ENCODE peak calls at places on chromosome 3, in nine cellular contexts. One of them, this sample, is unnamed.

GRCh38 chr3:151169700-151170224 is 33.3 kb downstream of the GPR171 start:
- DNase-seq in right atrium auricular region: peak; percentile 75
- DNase-seq in dorsolateral prefrontal cortex: peak; percentile 33
- DNase-seq in IMR-90: no peak
- DNase-seq in PC-3: no peak
- DNase-seq in fibroblast of lung: no peak
- DNase-seq in CD4-positive, alpha-beta T cell: no peak
- DNase-seq in left lung: peak; percentile 76
- DNase-seq in gastrocnemius medialis: peak; percentile 20
- DNase-seq in this sample: no peak

GRCh38 chr3:127192576-127193232 is at the start of gene PRR23E:
- DNase-seq in right atrium auricular region: peak; percentile 47
- DNase-seq in gastrocnemius medialis: no peak
- DNase-seq in IMR-90: no peak
- DNase-seq in CD4-positive, alpha-beta T cell: no peak
- DNase-seq in left lung: no peak
- DNase-seq in fibroblast of lung: no peak
- DNase-seq in dorsolateral prefrontal cortex: no peak
- DNase-seq in PC-3: no peak
- DNase-seq in this sample: no peak

GRCh38 chr3:93981649-93982048 is 1.7 kb downstream of the ARL13B start:
- DNase-seq in right atrium auricular region: no peak
- DNase-seq in CD4-positive, alpha-beta T cell: no peak
- DNase-seq in gastrocnemius medialis: no peak
- DNase-seq in fibroblast of lung: no peak
- DNase-seq in left lung: no peak
- DNase-seq in dorsolateral prefrontal cortex: no peak
- DNase-seq in PC-3: no peak
- DNase-seq in IMR-90: no peak
- DNase-seq in this sample: no peak

GRCh38 chr3:28912120-28912885 is 368.6 kb upstream of the RBMS3 start:
- DNase-seq in left lung: no peak
- DNase-seq in CD4-positive, alpha-beta T cell: no peak
- DNase-seq in PC-3: no peak
- DNase-seq in dorsolateral prefrontal cortex: no peak
- DNase-seq in gastrocnemius medialis: no peak
- DNase-seq in IMR-90: peak; percentile 79
- DNase-seq in right atrium auricular region: no peak
- DNase-seq in fibroblast of lung: peak; percentile 65
- DNase-seq in this sample: no peak

GRCh38 chr3:23923786-23924185 is 6.9 kb downstream of the RPL15 start:
- DNase-seq in right atrium auricular region: no peak
- DNase-seq in gastrocnemius medialis: no peak
- DNase-seq in left lung: no peak
- DNase-seq in fibroblast of lung: peak; percentile 88
- DNase-seq in PC-3: no peak
- DNase-seq in CD4-positive, alpha-beta T cell: no peak
- DNase-seq in IMR-90: peak; percentile 83
- DNase-seq in dorsolateral prefrontal cortex: no peak
- DNase-seq in this sample: no peak

GRCh38 chr3:132536442-132537153 is 60.5 kb upstream of the ACKR4 start:
- DNase-seq in right atrium auricular region: no peak
- DNase-seq in gastrocnemius medialis: no peak
- DNase-seq in dorsolateral prefrontal cortex: no peak
- DNase-seq in IMR-90: peak; percentile 18
- DNase-seq in fibroblast of lung: no peak
- DNase-seq in PC-3: no peak
- DNase-seq in left lung: no peak
- DNase-seq in CD4-positive, alpha-beta T cell: no peak
- DNase-seq in this sample: no peak

GRCh38 chr3:173770011-173770410 is 372.5 kb downstream of the NLGN1 start:
- DNase-seq in right atrium auricular region: no peak
- DNase-seq in CD4-positive, alpha-beta T cell: no peak
- DNase-seq in dorsolateral prefrontal cortex: no peak
- DNase-seq in IMR-90: peak; percentile 37
- DNase-seq in PC-3: no peak
- DNase-seq in fibroblast of lung: peak; percentile 33
- DNase-seq in gastrocnemius medialis: no peak
- DNase-seq in left lung: no peak
- DNase-seq in this sample: no peak

GRCh38 chr3:43389388-43390254 is 103.3 kb downstream of the SNRK start:
- DNase-seq in CD4-positive, alpha-beta T cell: peak; percentile 79
- DNase-seq in PC-3: peak; percentile 97
- DNase-seq in dorsolateral prefrontal cortex: no peak
- DNase-seq in IMR-90: peak; percentile 88
- DNase-seq in gastrocnemius medialis: no peak
- DNase-seq in right atrium auricular region: peak; percentile 81
- DNase-seq in left lung: peak; percentile 70
- DNase-seq in fibroblast of lung: peak; percentile 75
- DNase-seq in this sample: peak; percentile 47

GRCh38 chr3:112357888-112358287 is 24.9 kb downstream of the CD200 start:
- DNase-seq in fibroblast of lung: no peak
- DNase-seq in CD4-positive, alpha-beta T cell: peak; percentile 71
- DNase-seq in left lung: no peak
- DNase-seq in IMR-90: no peak
- DNase-seq in right atrium auricular region: no peak
- DNase-seq in gastrocnemius medialis: no peak
- DNase-seq in dorsolateral prefrontal cortex: no peak
- DNase-seq in PC-3: no peak
- DNase-seq in this sample: no peak

GRCh38 chr3:10557783-10558373 is 52.5 kb upstream of the ATP2B2 start:
- DNase-seq in fibroblast of lung: no peak
- DNase-seq in right atrium auricular region: peak; percentile 50
- DNase-seq in dorsolateral prefrontal cortex: no peak
- DNase-seq in IMR-90: peak; percentile 37
- DNase-seq in PC-3: peak; percentile 56
- DNase-seq in left lung: no peak
- DNase-seq in gastrocnemius medialis: no peak
- DNase-seq in CD4-positive, alpha-beta T cell: no peak
- DNase-seq in this sample: peak; percentile 49

GRCh38 chr3:175338775-175339535 is 479.8 kb downstream of the NAALADL2 start:
- DNase-seq in IMR-90: peak; percentile 73
- DNase-seq in right atrium auricular region: no peak
- DNase-seq in fibroblast of lung: peak; percentile 79
- DNase-seq in CD4-positive, alpha-beta T cell: no peak
- DNase-seq in gastrocnemius medialis: no peak
- DNase-seq in PC-3: peak; percentile 74
- DNase-seq in dorsolateral prefrontal cortex: no peak
- DNase-seq in left lung: peak; percentile 69
- DNase-seq in this sample: peak; percentile 46

GRCh38 chr3:33789183-33789954 is 9.1 kb upstream of the PDCD6IP start:
- DNase-seq in PC-3: no peak
- DNase-seq in right atrium auricular region: no peak
- DNase-seq in CD4-positive, alpha-beta T cell: no peak
- DNase-seq in fibroblast of lung: no peak
- DNase-seq in gastrocnemius medialis: no peak
- DNase-seq in left lung: no peak
- DNase-seq in IMR-90: no peak
- DNase-seq in dorsolateral prefrontal cortex: no peak
- DNase-seq in this sample: no peak

GRCh38 chr3:123229145-123229544 is 27.4 kb downstream of the SEC22A start:
- DNase-seq in CD4-positive, alpha-beta T cell: no peak
- DNase-seq in PC-3: no peak
- DNase-seq in left lung: no peak
- DNase-seq in dorsolateral prefrontal cortex: no peak
- DNase-seq in right atrium auricular region: no peak
- DNase-seq in IMR-90: peak; percentile 2
- DNase-seq in gastrocnemius medialis: no peak
- DNase-seq in fibroblast of lung: peak; percentile 23
- DNase-seq in this sample: no peak

GRCh38 chr3:72549819-72550581 is 298.2 kb downstream of the SHQ1 start:
- DNase-seq in fibroblast of lung: no peak
- DNase-seq in IMR-90: no peak
- DNase-seq in gastrocnemius medialis: no peak
- DNase-seq in CD4-positive, alpha-beta T cell: no peak
- DNase-seq in left lung: no peak
- DNase-seq in dorsolateral prefrontal cortex: no peak
- DNase-seq in PC-3: no peak
- DNase-seq in right atrium auricular region: no peak
- DNase-seq in this sample: no peak

GRCh38 chr3:116757310-116757709 is 47.7 kb downstream of the TUSC7 start:
- DNase-seq in CD4-positive, alpha-beta T cell: no peak
- DNase-seq in fibroblast of lung: no peak
- DNase-seq in right atrium auricular region: no peak
- DNase-seq in left lung: no peak
- DNase-seq in dorsolateral prefrontal cortex: no peak
- DNase-seq in gastrocnemius medialis: no peak
- DNase-seq in PC-3: no peak
- DNase-seq in IMR-90: no peak
- DNase-seq in this sample: no peak

GRCh38 chr3:102087236-102087635 is 237.9 kb downstream of the NFKBIZ start:
- DNase-seq in gastrocnemius medialis: no peak
- DNase-seq in dorsolateral prefrontal cortex: no peak
- DNase-seq in right atrium auricular region: no peak
- DNase-seq in CD4-positive, alpha-beta T cell: no peak
- DNase-seq in fibroblast of lung: no peak
- DNase-seq in IMR-90: no peak
- DNase-seq in left lung: no peak
- DNase-seq in PC-3: no peak
- DNase-seq in this sample: no peak

GRCh38 chr3:17500618-17501017 is 241.8 kb downstream of the TBC1D5 start:
- DNase-seq in CD4-positive, alpha-beta T cell: no peak
- DNase-seq in fibroblast of lung: no peak
- DNase-seq in PC-3: peak; percentile 59
- DNase-seq in dorsolateral prefrontal cortex: no peak
- DNase-seq in left lung: no peak
- DNase-seq in IMR-90: peak; percentile 36
- DNase-seq in gastrocnemius medialis: no peak
- DNase-seq in right atrium auricular region: no peak
- DNase-seq in this sample: peak; percentile 6

DNA sequence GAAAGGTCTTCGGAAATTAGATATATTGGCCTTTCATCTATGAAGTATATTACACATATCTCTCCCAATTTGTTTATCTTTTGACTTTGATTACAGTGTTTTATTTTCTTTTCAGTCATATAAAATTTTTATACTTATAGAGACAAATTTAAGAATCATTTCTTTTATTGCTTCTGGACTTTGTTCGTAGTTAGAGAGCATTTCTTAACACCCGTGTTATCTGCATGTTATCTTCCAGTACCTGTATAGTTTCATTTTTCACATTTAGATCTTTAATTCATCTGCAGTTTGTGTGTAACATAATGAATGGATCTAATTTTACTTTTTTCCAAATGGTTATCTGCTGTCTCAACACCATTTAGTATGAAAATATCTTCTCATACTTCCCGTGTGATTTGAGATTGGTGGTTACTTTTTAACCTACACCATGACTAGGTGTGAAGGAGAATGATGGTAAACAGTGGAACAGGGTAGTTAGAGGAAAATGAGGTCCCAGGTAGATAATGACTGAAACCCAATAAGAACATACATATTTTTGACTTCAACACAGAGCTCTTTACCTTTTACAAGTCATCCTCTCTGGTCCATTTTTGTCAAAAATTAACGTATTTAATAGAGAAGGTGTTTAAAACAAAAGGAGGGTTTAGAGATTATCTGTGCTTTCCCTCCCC is 99.3 kb downstream of the LPP start:
- DNase-seq in right atrium auricular region: no peak
- DNase-seq in left lung: no peak
- DNase-seq in dorsolateral prefrontal cortex: no peak
- DNase-seq in CD4-positive, alpha-beta T cell: no peak
- DNase-seq in IMR-90: no peak
- DNase-seq in fibroblast of lung: no peak
- DNase-seq in PC-3: no peak
- DNase-seq in gastrocnemius medialis: no peak
- DNase-seq in this sample: no peak
- H3K27ac ChIP-seq in right atrium auricular region: peak overlapping the region; percentile 26
- H3K27ac ChIP-seq in left lung: no peak overlapping the region
- H3K27ac ChIP-seq in dorsolateral prefrontal cortex: no peak overlapping the region
- H3K27ac ChIP-seq in CD4-positive, alpha-beta T cell: no peak overlapping the region
- H3K27ac ChIP-seq in IMR-90: no peak overlapping the region
- H3K27ac ChIP-seq in fibroblast of lung: no peak overlapping the region
- H3K27ac ChIP-seq in PC-3: no peak overlapping the region
- H3K27ac ChIP-seq in gastrocnemius medialis: no peak overlapping the region
- H3K27ac ChIP-seq in this sample: no peak overlapping the region

GRCh38 chr3:31981206-31982181 is at the start of the genes OSBPL10 and ZNF860:
- DNase-seq in dorsolateral prefrontal cortex: peak; percentile 66
- DNase-seq in IMR-90: peak; percentile 92
- DNase-seq in PC-3: peak; percentile 96
- DNase-seq in left lung: peak; percentile 92
- DNase-seq in gastrocnemius medialis: peak; percentile 67
- DNase-seq in CD4-positive, alpha-beta T cell: peak; percentile 15
- DNase-seq in right atrium auricular region: peak; percentile 87
- DNase-seq in fibroblast of lung: peak; percentile 94
- DNase-seq in this sample: peak; percentile 70
- TF ChIP-seq CTCF in dorsolateral prefrontal cortex: no peak
- TF ChIP-seq CTCF in IMR-90: no peak
- TF ChIP-seq CTCF in PC-3: no peak
- TF ChIP-seq CTCF in left lung: no peak
- TF ChIP-seq CTCF in gastrocnemius medialis: no peak
- TF ChIP-seq CTCF in CD4-positive, alpha-beta T cell: no peak
- TF ChIP-seq CTCF in right atrium auricular region: no peak
- TF ChIP-seq CTCF in fibroblast of lung: no peak
- TF ChIP-seq CTCF in this sample: no peak

GRCh38 chr3:36319683-36320082 is 60.6 kb upstream of the STAC start:
- DNase-seq in PC-3: no peak
- DNase-seq in IMR-90: no peak
- DNase-seq in fibroblast of lung: no peak
- DNase-seq in left lung: no peak
- DNase-seq in right atrium auricular region: no peak
- DNase-seq in gastrocnemius medialis: no peak
- DNase-seq in dorsolateral prefrontal cortex: no peak
- DNase-seq in CD4-positive, alpha-beta T cell: no peak
- DNase-seq in this sample: no peak
- H3K27ac ChIP-seq in PC-3: no peak overlapping the region
- H3K27ac ChIP-seq in IMR-90: no peak overlapping the region
- H3K27ac ChIP-seq in fibroblast of lung: no peak overlapping the region
- H3K27ac ChIP-seq in left lung: no peak overlapping the region
- H3K27ac ChIP-seq in right atrium auricular region: no peak overlapping the region
- H3K27ac ChIP-seq in gastrocnemius medialis: no peak overlapping the region
- H3K27ac ChIP-seq in dorsolateral prefrontal cortex: no peak overlapping the region
- H3K27ac ChIP-seq in CD4-positive, alpha-beta T cell: no peak overlapping the region
- H3K27ac ChIP-seq in this sample: no peak overlapping the region

GRCh38 chr3:179269152-179269707 is 18.3 kb upstream of the KCNMB3 start:
- DNase-seq in gastrocnemius medialis: no peak
- DNase-seq in left lung: no peak
- DNase-seq in IMR-90: no peak
- DNase-seq in right atrium auricular region: no peak
- DNase-seq in dorsolateral prefrontal cortex: no peak
- DNase-seq in PC-3: no peak
- DNase-seq in fibroblast of lung: no peak
- DNase-seq in CD4-positive, alpha-beta T cell: no peak
- DNase-seq in this sample: no peak

GRCh38 chr3:179276001-179276400 is 25.1 kb upstream of the KCNMB3 start:
- DNase-seq in gastrocnemius medialis: no peak
- DNase-seq in PC-3: no peak
- DNase-seq in dorsolateral prefrontal cortex: no peak
- DNase-seq in IMR-90: no peak
- DNase-seq in right atrium auricular region: no peak
- DNase-seq in CD4-positive, alpha-beta T cell: no peak
- DNase-seq in left lung: no peak
- DNase-seq in fibroblast of lung: no peak
- DNase-seq in this sample: no peak

GRCh38 chr3:179276743-179277142 is 25.8 kb upstream of the KCNMB3 start:
- DNase-seq in gastrocnemius medialis: no peak
- DNase-seq in CD4-positive, alpha-beta T cell: no peak
- DNase-seq in dorsolateral prefrontal cortex: no peak
- DNase-seq in left lung: no peak
- DNase-seq in IMR-90: no peak
- DNase-seq in fibroblast of lung: no peak
- DNase-seq in right atrium auricular region: no peak
- DNase-seq in PC-3: no peak
- DNase-seq in this sample: no peak

GRCh38 chr3:179268400-179269051 is 17.6 kb upstream of the KCNMB3 start:
- DNase-seq in dorsolateral prefrontal cortex: no peak
- DNase-seq in CD4-positive, alpha-beta T cell: no peak
- DNase-seq in PC-3: no peak
- DNase-seq in left lung: no peak
- DNase-seq in gastrocnemius medialis: no peak
- DNase-seq in IMR-90: no peak
- DNase-seq in right atrium auricular region: peak; percentile 23
- DNase-seq in fibroblast of lung: no peak
- DNase-seq in this sample: no peak

GRCh38 chr3:179272385-179272784 is 21.5 kb upstream of the KCNMB3 start:
- DNase-seq in CD4-positive, alpha-beta T cell: no peak
- DNase-seq in IMR-90: peak; percentile 8
- DNase-seq in left lung: no peak
- DNase-seq in PC-3: peak; percentile 46
- DNase-seq in right atrium auricular region: no peak
- DNase-seq in dorsolateral prefrontal cortex: no peak
- DNase-seq in fibroblast of lung: peak; percentile 45
- DNase-seq in gastrocnemius medialis: no peak
- DNase-seq in this sample: no peak
- TF ChIP-seq CTCF in CD4-positive, alpha-beta T cell: peak; percentile 31
- TF ChIP-seq CTCF in IMR-90: peak; percentile 38
- TF ChIP-seq CTCF in left lung: no peak
- TF ChIP-seq CTCF in PC-3: peak; percentile 64
- TF ChIP-seq CTCF in right atrium auricular region: no peak
- TF ChIP-seq CTCF in dorsolateral prefrontal cortex: no peak
- TF ChIP-seq CTCF in fibroblast of lung: peak; percentile 50
- TF ChIP-seq CTCF in gastrocnemius medialis: no peak
- TF ChIP-seq CTCF in this sample: no peak

This sample was measured in RWPE1.